ENCODE peak calls at places on chromosomes 3 and 15, in five cellular contexts. One of them, this sample, is unnamed. For H3K4me1 and H3K36me3, the result is how much of the 10 kb centered on the place peaks cover.

GRCh38 chr3:197811343-197811742 is 20.3 kb downstream of the LRCH3 start:
- DNase-seq in GM12878: no peak
- DNase-seq in endothelial cell of umbilical vein: no peak
- DNase-seq in transverse colon: no peak
- DNase-seq in CD4-positive, CD25-positive, alpha-beta regulatory T cell: no peak
- DNase-seq in this sample: no peak

GRCh38 chr3:194731496-194732073 is 45.9 kb downstream of the FAM43A start:
- DNase-seq in GM12878: no peak
- DNase-seq in endothelial cell of umbilical vein: no peak
- DNase-seq in transverse colon: no peak
- DNase-seq in CD4-positive, CD25-positive, alpha-beta regulatory T cell: no peak
- DNase-seq in this sample: no peak

GRCh38 chr3:140296796-140297352 is 361.9 kb downstream of the CLSTN2 start:
- DNase-seq in GM12878: no peak
- DNase-seq in endothelial cell of umbilical vein: no peak
- DNase-seq in transverse colon: no peak
- DNase-seq in CD4-positive, CD25-positive, alpha-beta regulatory T cell: no peak
- DNase-seq in this sample: no peak

GRCh38 chr3:16907245-16907644 is 22.5 kb downstream of the PLCL2 start:
- DNase-seq in GM12878: no peak
- DNase-seq in endothelial cell of umbilical vein: peak
- DNase-seq in transverse colon: no peak
- DNase-seq in CD4-positive, CD25-positive, alpha-beta regulatory T cell: no peak
- DNase-seq in this sample: no peak

GRCh38 chr3:134610455-134611385 is 40.1 kb downstream of the KY start:
- DNase-seq in GM12878: no peak
- DNase-seq in endothelial cell of umbilical vein: no peak
- DNase-seq in transverse colon: no peak
- DNase-seq in CD4-positive, CD25-positive, alpha-beta regulatory T cell: no peak
- DNase-seq in this sample: no peak

GRCh38 chr3:111112913-111113312 is 41.3 kb downstream of the NECTIN3 start:
- DNase-seq in GM12878: no peak
- DNase-seq in endothelial cell of umbilical vein: no peak
- DNase-seq in transverse colon: no peak
- DNase-seq in CD4-positive, CD25-positive, alpha-beta regulatory T cell: no peak
- DNase-seq in this sample: no peak

GRCh38 chr3:126496894-126497850 is 20.4 kb downstream of the UROC1 start:
- DNase-seq in GM12878: no peak
- DNase-seq in endothelial cell of umbilical vein: no peak
- DNase-seq in transverse colon: no peak
- DNase-seq in CD4-positive, CD25-positive, alpha-beta regulatory T cell: no peak
- DNase-seq in this sample: no peak

GRCh38 chr15:73746288-73746687 is 6.9 kb downstream of the INSYN1 start:
- DNase-seq in GM12878: no peak
- DNase-seq in endothelial cell of umbilical vein: no peak
- DNase-seq in transverse colon: no peak
- DNase-seq in CD4-positive, CD25-positive, alpha-beta regulatory T cell: no peak
- DNase-seq in this sample: no peak

GRCh38 chr15:25239471-25240345 is 199.1 kb downstream of the UBE3A start:
- DNase-seq in GM12878: no peak
- DNase-seq in endothelial cell of umbilical vein: no peak
- DNase-seq in transverse colon: no peak
- DNase-seq in CD4-positive, CD25-positive, alpha-beta regulatory T cell: no peak
- DNase-seq in this sample: no peak

GRCh38 chr15:98854496-98854895 is 153.1 kb downstream of the PGPEP1L start:
- DNase-seq in GM12878: no peak
- DNase-seq in endothelial cell of umbilical vein: no peak
- DNase-seq in transverse colon: no peak
- DNase-seq in CD4-positive, CD25-positive, alpha-beta regulatory T cell: no peak
- DNase-seq in this sample: no peak

GRCh38 chr15:58224068-58224467 is 85.9 kb downstream of the AQP9 start:
- DNase-seq in GM12878: no peak
- DNase-seq in endothelial cell of umbilical vein: peak
- DNase-seq in transverse colon: no peak
- DNase-seq in CD4-positive, CD25-positive, alpha-beta regulatory T cell: no peak
- DNase-seq in this sample: no peak

GRCh38 chr3:53616330-53616729 is 121.9 kb downstream of the CACNA1D start:
- DNase-seq in GM12878: no peak
- DNase-seq in endothelial cell of umbilical vein: no peak
- DNase-seq in transverse colon: no peak
- DNase-seq in CD4-positive, CD25-positive, alpha-beta regulatory T cell: no peak
- DNase-seq in this sample: no peak

GRCh38 chr3:70829101-70829500 is 516.7 kb upstream of the MDFIC2 start:
- DNase-seq in GM12878: no peak
- DNase-seq in endothelial cell of umbilical vein: peak
- DNase-seq in transverse colon: no peak
- DNase-seq in CD4-positive, CD25-positive, alpha-beta regulatory T cell: no peak
- DNase-seq in this sample: no peak

GRCh38 chr15:74785716-74786032 is 3.8 kb downstream of the CSK start:
- DNase-seq in GM12878: no peak
- DNase-seq in endothelial cell of umbilical vein: no peak
- DNase-seq in transverse colon: no peak
- DNase-seq in CD4-positive, CD25-positive, alpha-beta regulatory T cell: no peak
- DNase-seq in this sample: no peak

GRCh38 chr3:178275793-178276192 is 260.4 kb upstream of the KCNMB2 start:
- DNase-seq in GM12878: no peak
- DNase-seq in endothelial cell of umbilical vein: no peak
- DNase-seq in transverse colon: no peak
- DNase-seq in CD4-positive, CD25-positive, alpha-beta regulatory T cell: no peak
- DNase-seq in this sample: no peak
- H3K4me1 ChIP-seq in GM12878: under half
- H3K4me1 ChIP-seq in endothelial cell of umbilical vein: under half
- H3K4me1 ChIP-seq in transverse colon: under half
- H3K4me1 ChIP-seq in CD4-positive, CD25-positive, alpha-beta regulatory T cell: under half
- H3K4me1 ChIP-seq in this sample: under half

GRCh38 chr3:57974796-57975388 is 33.3 kb upstream of the FLNB start:
- DNase-seq in GM12878: no peak
- DNase-seq in endothelial cell of umbilical vein: peak
- DNase-seq in transverse colon: no peak
- DNase-seq in CD4-positive, CD25-positive, alpha-beta regulatory T cell: no peak
- DNase-seq in this sample: peak

GRCh38 chr3:57971975-57972374 is 36.2 kb upstream of the FLNB start:
- DNase-seq in GM12878: no peak
- DNase-seq in endothelial cell of umbilical vein: no peak
- DNase-seq in transverse colon: peak
- DNase-seq in CD4-positive, CD25-positive, alpha-beta regulatory T cell: no peak
- DNase-seq in this sample: peak

GRCh38 chr3:57973715-57974477 is 34.3 kb upstream of the FLNB start:
- DNase-seq in GM12878: no peak
- DNase-seq in endothelial cell of umbilical vein: no peak
- DNase-seq in transverse colon: no peak
- DNase-seq in CD4-positive, CD25-positive, alpha-beta regulatory T cell: no peak
- DNase-seq in this sample: no peak

GRCh38 chr3:57968499-57968898 is 39.7 kb upstream of the FLNB start:
- DNase-seq in GM12878: no peak
- DNase-seq in endothelial cell of umbilical vein: no peak
- DNase-seq in transverse colon: no peak
- DNase-seq in CD4-positive, CD25-positive, alpha-beta regulatory T cell: no peak
- DNase-seq in this sample: no peak

GRCh38 chr3:57972421-57973111 is 35.7 kb upstream of the FLNB start:
- DNase-seq in GM12878: no peak
- DNase-seq in endothelial cell of umbilical vein: no peak
- DNase-seq in transverse colon: peak
- DNase-seq in CD4-positive, CD25-positive, alpha-beta regulatory T cell: no peak
- DNase-seq in this sample: peak
- H3K36me3 ChIP-seq in GM12878: under half
- H3K36me3 ChIP-seq in endothelial cell of umbilical vein: under half
- H3K36me3 ChIP-seq in transverse colon: under half
- H3K36me3 ChIP-seq in CD4-positive, CD25-positive, alpha-beta regulatory T cell: under half
- H3K36me3 ChIP-seq in this sample: under half

DNA sequence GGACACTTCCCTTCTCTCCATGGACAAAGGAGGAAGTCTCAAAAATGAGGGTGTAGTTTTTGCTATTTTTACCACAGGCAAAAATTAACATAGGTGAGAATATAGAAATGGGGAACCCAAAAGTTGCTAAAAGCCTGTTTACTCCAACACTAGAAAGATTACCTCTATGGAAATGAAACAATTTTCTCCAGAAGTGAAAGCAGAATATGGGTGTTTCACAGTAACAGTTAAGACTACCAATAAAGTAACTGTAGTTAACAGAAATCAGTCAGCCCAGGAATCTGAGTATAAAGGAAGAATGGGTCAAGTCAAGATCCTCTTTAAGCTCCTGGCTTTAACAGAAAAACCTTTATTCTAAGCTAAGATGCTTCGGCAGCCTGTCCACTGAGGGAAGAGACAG is 9.3 kb downstream of the TRA2B start:
- DNase-seq in GM12878: no peak
- DNase-seq in endothelial cell of umbilical vein: no peak
- DNase-seq in transverse colon: no peak
- DNase-seq in CD4-positive, CD25-positive, alpha-beta regulatory T cell: no peak
- DNase-seq in this sample: no peak
- H3K4me3 ChIP-seq in GM12878: peak
- H3K4me3 ChIP-seq in endothelial cell of umbilical vein: no peak
- H3K4me3 ChIP-seq in transverse colon: no peak
- H3K4me3 ChIP-seq in CD4-positive, CD25-positive, alpha-beta regulatory T cell: peak
- H3K4me3 ChIP-seq in this sample: no peak

GRCh38 chr3:14254812-14255702 is 76.4 kb downstream of the LSM3 start:
- DNase-seq in GM12878: no peak
- DNase-seq in endothelial cell of umbilical vein: no peak
- DNase-seq in transverse colon: no peak
- DNase-seq in CD4-positive, CD25-positive, alpha-beta regulatory T cell: no peak
- DNase-seq in this sample: no peak

GRCh38 chr3:14256046-14256445 is 77.4 kb downstream of the LSM3 start:
- DNase-seq in GM12878: no peak
- DNase-seq in endothelial cell of umbilical vein: no peak
- DNase-seq in transverse colon: no peak
- DNase-seq in CD4-positive, CD25-positive, alpha-beta regulatory T cell: no peak
- DNase-seq in this sample: no peak

GRCh38 chr3:14252321-14253021 is 73.9 kb downstream of the LSM3 start:
- DNase-seq in GM12878: no peak
- DNase-seq in endothelial cell of umbilical vein: no peak
- DNase-seq in transverse colon: no peak
- DNase-seq in CD4-positive, CD25-positive, alpha-beta regulatory T cell: no peak
- DNase-seq in this sample: no peak

GRCh38 chr3:14253022-14253761 is 74.6 kb downstream of the LSM3 start:
- DNase-seq in GM12878: no peak
- DNase-seq in endothelial cell of umbilical vein: no peak
- DNase-seq in transverse colon: peak
- DNase-seq in CD4-positive, CD25-positive, alpha-beta regulatory T cell: no peak
- DNase-seq in this sample: no peak

DNA sequence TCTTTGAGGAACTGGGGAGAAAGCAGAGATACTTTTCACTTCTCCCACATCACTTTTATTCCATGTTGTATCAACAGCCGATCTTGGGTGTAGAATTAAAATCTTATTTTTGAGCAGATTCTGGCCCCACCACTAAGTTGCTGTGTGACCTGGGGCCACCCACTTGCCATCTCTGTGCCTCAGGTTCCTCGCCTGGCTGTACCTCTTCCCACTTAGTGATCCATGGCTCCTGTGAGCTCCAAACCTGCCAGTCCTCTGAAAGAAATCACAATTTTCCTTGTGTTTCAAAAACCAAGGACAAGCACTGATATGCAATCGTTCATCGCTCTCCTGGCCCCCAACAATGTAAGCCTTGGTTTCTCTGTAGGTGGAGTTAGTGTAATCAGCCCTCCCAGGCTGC is 75.4 kb downstream of the LSM3 start:
- DNase-seq in GM12878: no peak
- DNase-seq in endothelial cell of umbilical vein: no peak
- DNase-seq in transverse colon: no peak
- DNase-seq in CD4-positive, CD25-positive, alpha-beta regulatory T cell: no peak
- DNase-seq in this sample: no peak
- H3K4me1 ChIP-seq in GM12878: under half
- H3K4me1 ChIP-seq in endothelial cell of umbilical vein: under half
- H3K4me1 ChIP-seq in transverse colon: under half
- H3K4me1 ChIP-seq in CD4-positive, CD25-positive, alpha-beta regulatory T cell: under half
- H3K4me1 ChIP-seq in this sample: under half